ENCODE peak calls at places on chromosomes 3 and 15, in ten cellular contexts. S is left ventricle myocardium inferior; G is AG20443; Z is A549; L is fibroblast of lung; J is central memory CD4-positive, alpha-beta T cell; T is HEK293T; N is H9; M is Peyer's patch; A is LHCN-M2. X is an unnamed sample.

GRCh38 chr3:138038725-138039462 is 28.9 kb downstream of the CLDN18 start:
- DNase-seq in G (no peak), L (no peak), S (no peak), N (no peak), Z (no peak), T (no peak), M (no peak), A (no peak), J (no peak), X (no peak)

GRCh38 chr3:40971191-40972168 is 227.8 kb upstream of the CTNNB1 start:
- DNase-seq in S (peak), T (no peak), G (peak), A (peak), M (peak), J (no peak), N (no peak), L (peak), Z (peak), X (peak)

GRCh38 chr15:67188551-67189218 is 65.8 kb downstream of the AAGAB start:
- DNase-seq in G (peak), Z (no peak), J (no peak), S (no peak), A (no peak), M (no peak), T (no peak), L (peak), N (no peak), X (peak)

GRCh38 chr15:72784233-72784876 is 797 bp upstream of the ADPGK start:
- DNase-seq in L (peak), M (no peak), S (no peak), Z (peak), G (peak), A (peak), J (no peak), T (peak), N (no peak), X (peak)

GRCh38 chr15:93037341-93038063 is 51.5 kb downstream of the RGMA start:
- DNase-seq in L (peak), Z (no peak), J (no peak), N (no peak), A (peak), M (peak), S (peak), G (peak), T (no peak), X (peak)

GRCh38 chr15:42091753-42092665 is 2.4 kb downstream of the PLA2G4D start:
- DNase-seq in A (no peak), G (peak), T (no peak), M (no peak), L (no peak), J (no peak), Z (no peak), N (peak), S (no peak), X (no peak)

GRCh38 chr3:73745429-73746247 is 120.9 kb upstream of the PDZRN3 start:
- DNase-seq in N (no peak), S (no peak), T (no peak), Z (no peak), J (no peak), G (no peak), M (no peak), A (no peak), L (peak), X (no peak)

GRCh38 chr3:43970920-43971319 is 270.8 kb upstream of the TOPAZ1 start:
- DNase-seq in N (no peak), G (no peak), L (no peak), S (no peak), M (no peak), Z (no peak), J (no peak), T (no peak), A (no peak), X (no peak)

GRCh38 chr3:114829786-114830185 is 317.3 kb downstream of the ZBTB20 start:
- DNase-seq in J (no peak), N (no peak), Z (no peak), A (no peak), M (no peak), L (no peak), T (no peak), S (no peak), G (no peak), X (no peak)

GRCh38 chr15:29616512-29616911 is 205.8 kb downstream of the TJP1 start:
- DNase-seq in J (no peak), N (no peak), L (no peak), T (no peak), M (no peak), G (no peak), Z (no peak), S (no peak), A (no peak), X (no peak)

GRCh38 chr3:156240642-156241041 is 120.3 kb downstream of the KCNAB1 start:
- DNase-seq in A (no peak), J (no peak), T (no peak), N (no peak), Z (no peak), S (no peak), M (no peak), L (no peak), G (no peak), X (no peak)

GRCh38 chr3:52240059-52240885 is 1.3 kb upstream of the TWF2 start:
- DNase-seq in A (peak), N (peak), S (peak), G (peak), Z (no peak), T (no peak), M (peak), J (peak), L (peak), X (peak)

GRCh38 chr15:52191207-52191606 is at the start of gene GNB5:
- DNase-seq in S (no peak), J (no peak), A (no peak), T (no peak), G (no peak), N (no peak), Z (no peak), M (no peak), L (no peak), X (no peak)

GRCh38 chr3:151345854-151346253 is 16.5 kb upstream of the P2RY13 start:
- DNase-seq in A (peak), T (no peak), L (peak), N (no peak), M (no peak), G (peak), Z (no peak), J (no peak), S (no peak), X (peak)

X was measured in fibroblast of gingiva.